ENCODE peak calls at places on chromosomes 11 and 22, in five cellular contexts. One of them, this sample, is unnamed.

GRCh38 chr11:29623144-29623722 is 393.6 kb downstream of the KCNA4 start:
- DNase-seq in NCI-H2081: no peak
- DNase-seq in COR-L47: no peak
- DNase-seq in GM19239: no peak
- DNase-seq in GM12865: no peak
- DNase-seq in this sample: no peak

GRCh38 chr11:103928040-103928555 is 108.3 kb upstream of the DDI1 start:
- DNase-seq in NCI-H2081: no peak
- DNase-seq in COR-L47: no peak
- DNase-seq in GM19239: no peak
- DNase-seq in GM12865: no peak
- DNase-seq in this sample: no peak

GRCh38 chr11:77473001-77473800 is 693 bp downstream of the PAK1 start:
- DNase-seq in NCI-H2081: peak
- DNase-seq in COR-L47: peak
- DNase-seq in GM19239: peak
- DNase-seq in GM12865: peak
- DNase-seq in this sample: peak

GRCh38 chr11:46308632-46309419 is 31.4 kb downstream of the CREB3L1 start:
- DNase-seq in NCI-H2081: peak
- DNase-seq in COR-L47: peak
- DNase-seq in GM19239: peak
- DNase-seq in GM12865: peak
- DNase-seq in this sample: peak

GRCh38 chr11:103378931-103379330 is 269.7 kb downstream of the DYNC2H1 start:
- DNase-seq in NCI-H2081: no peak
- DNase-seq in COR-L47: no peak
- DNase-seq in GM19239: no peak
- DNase-seq in GM12865: no peak
- DNase-seq in this sample: no peak

GRCh38 chr11:14320020-14320419 is 39.0 kb downstream of the RRAS2 start:
- DNase-seq in NCI-H2081: no peak
- DNase-seq in COR-L47: no peak
- DNase-seq in GM19239: no peak
- DNase-seq in GM12865: peak
- DNase-seq in this sample: peak

GRCh38 chr22:26585104-26585790 is 4.7 kb downstream of the TPST2 start:
- DNase-seq in NCI-H2081: no peak
- DNase-seq in COR-L47: no peak
- DNase-seq in GM19239: no peak
- DNase-seq in GM12865: no peak
- DNase-seq in this sample: no peak

GRCh38 chr11:128831781-128832497 is 35.2 kb downstream of the KCNJ1 start:
- DNase-seq in NCI-H2081: no peak
- DNase-seq in COR-L47: no peak
- DNase-seq in GM19239: no peak
- DNase-seq in GM12865: peak
- DNase-seq in this sample: no peak

GRCh38 chr11:1410366-1411291 is 20.9 kb downstream of the BRSK2 start:
- DNase-seq in NCI-H2081: peak
- DNase-seq in COR-L47: peak
- DNase-seq in GM19239: no peak
- DNase-seq in GM12865: no peak
- DNase-seq in this sample: no peak

GRCh38 chr22:26763633-26764295 is 106.4 kb downstream of the MIAT start:
- DNase-seq in NCI-H2081: peak
- DNase-seq in COR-L47: peak
- DNase-seq in GM19239: no peak
- DNase-seq in GM12865: no peak
- DNase-seq in this sample: no peak

GRCh38 chr11:120547871-120548681 is 36.5 kb downstream of the GRIK4 start:
- DNase-seq in NCI-H2081: peak
- DNase-seq in COR-L47: peak
- DNase-seq in GM19239: no peak
- DNase-seq in GM12865: no peak
- DNase-seq in this sample: peak

GRCh38 chr22:22830193-22830592 is 57.4 kb upstream of the IGLL5 start:
- DNase-seq in NCI-H2081: no peak
- DNase-seq in COR-L47: no peak
- DNase-seq in GM19239: no peak
- DNase-seq in GM12865: no peak
- DNase-seq in this sample: no peak

GRCh38 chr11:35618497-35619029 is 303 bp downstream of the FJX1 start:
- DNase-seq in NCI-H2081: no peak
- DNase-seq in COR-L47: peak
- DNase-seq in GM19239: peak
- DNase-seq in GM12865: peak
- DNase-seq in this sample: peak

GRCh38 chr22:49448546-49448945 is 379.1 kb downstream of the BRD1 start:
- DNase-seq in NCI-H2081: no peak
- DNase-seq in COR-L47: no peak
- DNase-seq in GM19239: no peak
- DNase-seq in GM12865: no peak
- DNase-seq in this sample: no peak

GRCh38 chr22:39292561-39293074 is 26.8 kb downstream of the RPL3 start:
- DNase-seq in NCI-H2081: peak
- DNase-seq in COR-L47: peak
- DNase-seq in GM19239: no peak
- DNase-seq in GM12865: peak
- DNase-seq in this sample: peak

GRCh38 chr22:38240734-38241252 is 32.0 kb downstream of the TMEM184B start:
- DNase-seq in NCI-H2081: peak
- DNase-seq in COR-L47: peak
- DNase-seq in GM19239: no peak
- DNase-seq in GM12865: no peak
- DNase-seq in this sample: peak

GRCh38 chr22:19478466-19479357 is at the start of gene UFD1:
- DNase-seq in NCI-H2081: peak
- DNase-seq in COR-L47: peak
- DNase-seq in GM19239: peak
- DNase-seq in GM12865: peak
- DNase-seq in this sample: peak

GRCh38 chr11:61343792-61344745 is 11.0 kb downstream of the TKFC start:
- DNase-seq in NCI-H2081: no peak
- DNase-seq in COR-L47: no peak
- DNase-seq in GM19239: no peak
- DNase-seq in GM12865: no peak
- DNase-seq in this sample: no peak

GRCh38 chr11:76208829-76209670 is 2.7 kb upstream of the WNT11 start:
- DNase-seq in NCI-H2081: peak
- DNase-seq in COR-L47: peak
- DNase-seq in GM19239: peak
- DNase-seq in GM12865: peak
- DNase-seq in this sample: peak

GRCh38 chr22:36470994-36471331 is 10.5 kb downstream of the TXN2 start:
- DNase-seq in NCI-H2081: no peak
- DNase-seq in COR-L47: no peak
- DNase-seq in GM19239: no peak
- DNase-seq in GM12865: no peak
- DNase-seq in this sample: peak

GRCh38 chr11:2886191-2886894 is 768 bp upstream of the CDKN1C start:
- DNase-seq in NCI-H2081: no peak
- DNase-seq in COR-L47: no peak
- DNase-seq in GM19239: no peak
- DNase-seq in GM12865: no peak
- DNase-seq in this sample: peak

GRCh38 chr11:78371221-78371899 is 46.3 kb downstream of the GAB2 start:
- DNase-seq in NCI-H2081: no peak
- DNase-seq in COR-L47: no peak
- DNase-seq in GM19239: no peak
- DNase-seq in GM12865: no peak
- DNase-seq in this sample: no peak

GRCh38 chr11:69892237-69892985 is 73.2 kb upstream of the FGF3 start:
- DNase-seq in NCI-H2081: no peak
- DNase-seq in COR-L47: no peak
- DNase-seq in GM19239: no peak
- DNase-seq in GM12865: no peak
- DNase-seq in this sample: no peak

GRCh38 chr11:86940122-86940777 is 14.9 kb downstream of the FZD4 start:
- DNase-seq in NCI-H2081: no peak
- DNase-seq in COR-L47: no peak
- DNase-seq in GM19239: no peak
- DNase-seq in GM12865: no peak
- DNase-seq in this sample: no peak

GRCh38 chr11:119878990-119879389 is 150.0 kb upstream of the NECTIN1 start:
- DNase-seq in NCI-H2081: no peak
- DNase-seq in COR-L47: no peak
- DNase-seq in GM19239: no peak
- DNase-seq in GM12865: no peak
- DNase-seq in this sample: no peak

GRCh38 chr11:68309621-68310185 is 2.7 kb upstream of the LRP5 start:
- DNase-seq in NCI-H2081: no peak
- DNase-seq in COR-L47: no peak
- DNase-seq in GM19239: no peak
- DNase-seq in GM12865: no peak
- DNase-seq in this sample: no peak

GRCh38 chr11:72406536-72407507 is 27.5 kb downstream of the CLPB start:
- DNase-seq in NCI-H2081: no peak
- DNase-seq in COR-L47: no peak
- DNase-seq in GM19239: no peak
- DNase-seq in GM12865: no peak
- DNase-seq in this sample: peak

GRCh38 chr22:36599771-36600170 is 70.8 kb upstream of the EIF3D start:
- DNase-seq in NCI-H2081: no peak
- DNase-seq in COR-L47: no peak
- DNase-seq in GM19239: no peak
- DNase-seq in GM12865: no peak
- DNase-seq in this sample: no peak

GRCh38 chr11:12675951-12676711 is 1.9 kb downstream of the TEAD1 start:
- DNase-seq in NCI-H2081: peak
- DNase-seq in COR-L47: no peak
- DNase-seq in GM19239: no peak
- DNase-seq in GM12865: peak
- DNase-seq in this sample: no peak

GRCh38 chr11:57763568-57763967 is 2.0 kb downstream of the CTNND1 start:
- DNase-seq in NCI-H2081: peak
- DNase-seq in COR-L47: no peak
- DNase-seq in GM19239: no peak
- DNase-seq in GM12865: no peak
- DNase-seq in this sample: peak

GRCh38 chr22:45997775-45998637 is 21.0 kb upstream of the WNT7B start:
- DNase-seq in NCI-H2081: peak
- DNase-seq in COR-L47: no peak
- DNase-seq in GM19239: no peak
- DNase-seq in GM12865: no peak
- DNase-seq in this sample: no peak

GRCh38 chr22:37970864-37971263 is 13.5 kb downstream of the SOX10 start:
- DNase-seq in NCI-H2081: no peak
- DNase-seq in COR-L47: no peak
- DNase-seq in GM19239: no peak
- DNase-seq in GM12865: no peak
- DNase-seq in this sample: no peak

GRCh38 chr11:575324-575995 is 810 bp upstream of the PHRF1 start:
- DNase-seq in NCI-H2081: peak
- DNase-seq in COR-L47: peak
- DNase-seq in GM19239: peak
- DNase-seq in GM12865: no peak
- DNase-seq in this sample: peak

GRCh38 chr11:119832536-119832935 is 103.5 kb upstream of the NECTIN1 start:
- DNase-seq in NCI-H2081: peak
- DNase-seq in COR-L47: no peak
- DNase-seq in GM19239: no peak
- DNase-seq in GM12865: no peak
- DNase-seq in this sample: no peak

GRCh38 chr11:76444065-76444383 is 794 bp upstream of the EMSY start:
- DNase-seq in NCI-H2081: no peak
- DNase-seq in COR-L47: no peak
- DNase-seq in GM19239: no peak
- DNase-seq in GM12865: no peak
- DNase-seq in this sample: no peak

GRCh38 chr11:128888034-128888985 is 2.8 kb upstream of the KCNJ5 start:
- DNase-seq in NCI-H2081: no peak
- DNase-seq in COR-L47: no peak
- DNase-seq in GM19239: no peak
- DNase-seq in GM12865: no peak
- DNase-seq in this sample: no peak

GRCh38 chr22:49724893-49725489 is 102.7 kb downstream of the BRD1 start:
- DNase-seq in NCI-H2081: peak
- DNase-seq in COR-L47: peak
- DNase-seq in GM19239: peak
- DNase-seq in GM12865: peak
- DNase-seq in this sample: no peak

GRCh38 chr11:62439785-62440602 is 21.2 kb downstream of the SCGB1A1 start:
- DNase-seq in NCI-H2081: no peak
- DNase-seq in COR-L47: no peak
- DNase-seq in GM19239: no peak
- DNase-seq in GM12865: no peak
- DNase-seq in this sample: no peak